ENCODE peak calls at places on chromosomes 6 and 20, in ten cellular contexts. M is fibroblast of lung, I is OCI-LY7, E is lower leg skin, F is astrocyte of the spinal cord, Y is psoas muscle, K is choroid plexus epithelial cell, J is DND-41, X is brain microvascular endothelial cell, V is esophagus squamous epithelium. G is an unnamed sample.

GRCh38 chr6:64504509-64504908 is 868.9 kb downstream of the PHF3 start:
- DNase-seq in M (no peak), I (no peak), E (no peak), F (no peak), Y (no peak), K (peak), J (no peak), X (no peak), V (no peak), G (peak)

GRCh38 chr20:11692567-11692966 is 225.1 kb upstream of the BTBD3 start:
- DNase-seq in M (no peak), I (no peak), E (no peak), F (no peak), Y (no peak), K (no peak), J (no peak), X (no peak), V (no peak), G (no peak)

GRCh38 chr6:130975325-130975724 is 87.7 kb downstream of the EPB41L2 start:
- DNase-seq in M (peak), I (no peak), E (no peak), F (peak), Y (no peak), K (no peak), J (no peak), X (no peak), V (no peak), G (peak)

GRCh38 chr6:150237626-150238025 is 94.8 kb downstream of the PPP1R14C start:
- DNase-seq in M (no peak), I (no peak), E (no peak), F (no peak), Y (no peak), K (no peak), J (no peak), X (no peak), V (no peak), G (no peak)

GRCh38 chr6:39453236-39453635 is 130.7 kb upstream of the KCNK16 start:
- DNase-seq in M (peak), I (no peak), E (no peak), F (peak), Y (no peak), K (peak), J (no peak), X (no peak), V (no peak), G (no peak)

GRCh38 chr20:20318318-20319161 is 49.4 kb upstream of the INSM1 start:
- DNase-seq in M (no peak), I (no peak), E (peak), F (no peak), Y (no peak), K (peak), J (no peak), X (no peak), V (no peak), G (no peak)

GRCh38 chr6:159761135-159761872 is 541 bp upstream of the ACAT2 start:
- DNase-seq in M (peak), I (peak), E (peak), F (peak), Y (peak), K (no peak), J (peak), X (peak), V (no peak), G (peak)

GRCh38 chr6:22784611-22785010 is 215.2 kb downstream of the HDGFL1 start:
- DNase-seq in M (peak), I (no peak), E (no peak), F (peak), Y (no peak), K (peak), J (no peak), X (peak), V (no peak), G (no peak)

GRCh38 chr20:16707674-16708073 is 22.2 kb upstream of the SNRPB2 start:
- DNase-seq in M (no peak), I (peak), E (no peak), F (no peak), Y (no peak), K (no peak), J (no peak), X (no peak), V (no peak), G (peak)

GRCh38 chr6:139981810-139982550 is 607.5 kb upstream of the CITED2 start:
- DNase-seq in M (peak), I (no peak), E (no peak), F (peak), Y (no peak), K (peak), J (no peak), X (peak), V (no peak), G (peak)

GRCh38 chr20:64116541-64117423 is 9.4 kb upstream of the NPBWR2 start:
- DNase-seq in M (no peak), I (no peak), E (no peak), F (no peak), Y (peak), K (no peak), J (no peak), X (no peak), V (no peak), G (no peak)

GRCh38 chr6:157040191-157040590 is 263.0 kb downstream of the ARID1B start:
- DNase-seq in M (no peak), I (no peak), E (no peak), F (no peak), Y (no peak), K (no peak), J (no peak), X (no peak), V (no peak), G (no peak)

GRCh38 chr20:24965065-24965919 is 16.2 kb downstream of the CST7 start:
- DNase-seq in M (no peak), I (no peak), E (no peak), F (no peak), Y (no peak), K (no peak), J (peak), X (no peak), V (no peak), G (no peak)

GRCh38 chr6:167750956-167751358 is 75.8 kb upstream of the AFDN start:
- DNase-seq in M (no peak), I (no peak), E (peak), F (no peak), Y (no peak), K (no peak), J (no peak), X (no peak), V (no peak), G (peak)

GRCh38 chr6:31572041-31572911 is at the start of gene LTA:
- DNase-seq in M (no peak), I (peak), E (no peak), F (no peak), Y (no peak), K (no peak), J (no peak), X (no peak), V (no peak), G (no peak)

GRCh38 chr6:113819169-113819830 is 37.8 kb upstream of the MARCKS start:
- DNase-seq in M (no peak), I (no peak), E (no peak), F (no peak), Y (no peak), K (no peak), J (no peak), X (no peak), V (no peak), G (no peak)

GRCh38 chr6:53815381-53816119 is 20.7 kb downstream of the LRRC1 start:
- DNase-seq in M (peak), I (no peak), E (no peak), F (no peak), Y (no peak), K (peak), J (no peak), X (no peak), V (no peak), G (no peak)

GRCh38 chr6:111781055-111781708 is 92.1 kb downstream of the FYN start:
- DNase-seq in M (peak), I (no peak), E (no peak), F (no peak), Y (no peak), K (peak), J (no peak), X (peak), V (no peak), G (peak)

GRCh38 chr20:39036011-39036410 is 73.9 kb downstream of the DHX35 start:
- DNase-seq in M (peak), I (no peak), E (no peak), F (peak), Y (no peak), K (peak), J (no peak), X (peak), V (no peak), G (no peak)

GRCh38 chr6:156685823-156686428 is 91.3 kb upstream of the ARID1B start:
- DNase-seq in M (no peak), I (peak), E (no peak), F (no peak), Y (no peak), K (no peak), J (no peak), X (no peak), V (no peak), G (no peak)

GRCh38 chr6:91130126-91130525 is 543.3 kb upstream of the MAP3K7 start:
- DNase-seq in M (no peak), I (no peak), E (no peak), F (no peak), Y (no peak), K (no peak), J (no peak), X (no peak), V (no peak), G (no peak)

GRCh38 chr6:152378154-152378553 is 259.0 kb downstream of the SYNE1 start:
- DNase-seq in M (peak), I (no peak), E (no peak), F (peak), Y (no peak), K (peak), J (no peak), X (peak), V (no peak), G (peak)

GRCh38 chr6:63882208-63882607 is 246.6 kb downstream of the PHF3 start:
- DNase-seq in M (no peak), I (peak), E (no peak), F (no peak), Y (no peak), K (peak), J (no peak), X (no peak), V (no peak), G (no peak)

GRCh38 chr20:50744143-50744792 is 12.9 kb downstream of the PARD6B start:
- DNase-seq in M (peak), I (no peak), E (peak), F (peak), Y (peak), K (peak), J (no peak), X (peak), V (no peak), G (peak)

GRCh38 chr20:1631309-1632227 is 11.8 kb upstream of the SIRPB1 start:
- DNase-seq in M (peak), I (no peak), E (no peak), F (no peak), Y (no peak), K (no peak), J (no peak), X (no peak), V (no peak), G (no peak)

GRCh38 chr20:31943052-31943471 is 8.8 kb downstream of the PDRG1 start:
- DNase-seq in M (no peak), I (no peak), E (no peak), F (no peak), Y (peak), K (no peak), J (no peak), X (no peak), V (no peak), G (no peak)

GRCh38 chr20:17655865-17656489 is 26.1 kb downstream of the RRBP1 start:
- DNase-seq in M (peak), I (no peak), E (no peak), F (peak), Y (peak), K (peak), J (no peak), X (peak), V (no peak), G (peak)

GRCh38 chr20:32203556-32204484 is 3.7 kb downstream of the PLAGL2 start:
- DNase-seq in M (peak), I (no peak), E (no peak), F (peak), Y (no peak), K (peak), J (no peak), X (no peak), V (no peak), G (peak)

GRCh38 chr20:31410011-31410410 is 4.0 kb upstream of the DEFB121 start:
- DNase-seq in M (no peak), I (no peak), E (no peak), F (no peak), Y (no peak), K (no peak), J (no peak), X (no peak), V (no peak), G (no peak)

GRCh38 chr6:28218312-28219248 is 6.5 kb upstream of the ZSCAN9 start:
- DNase-seq in M (peak), I (no peak), E (peak), F (peak), Y (peak), K (peak), J (no peak), X (peak), V (no peak), G (no peak)

GRCh38 chr6:12134581-12134980 is 122.5 kb downstream of the HIVEP1 start:
- DNase-seq in M (no peak), I (no peak), E (no peak), F (no peak), Y (no peak), K (no peak), J (no peak), X (no peak), V (no peak), G (no peak)

GRCh38 chr6:14665827-14666724 is 548.5 kb downstream of the CD83 start:
- DNase-seq in M (peak), I (peak), E (peak), F (peak), Y (no peak), K (peak), J (no peak), X (peak), V (no peak), G (peak)

GRCh38 chr20:2859330-2860121 is 13.8 kb upstream of the PTPRA start:
- DNase-seq in M (peak), I (no peak), E (no peak), F (peak), Y (no peak), K (no peak), J (no peak), X (no peak), V (no peak), G (no peak)

GRCh38 chr6:118789419-118789818 is 104.5 kb upstream of the ASF1A start:
- DNase-seq in M (no peak), I (no peak), E (no peak), F (no peak), Y (no peak), K (no peak), J (no peak), X (no peak), V (no peak), G (no peak)

GRCh38 chr6:26068036-26068435 is 19.2 kb upstream of the HFE start:
- DNase-seq in M (no peak), I (no peak), E (no peak), F (no peak), Y (no peak), K (no peak), J (no peak), X (no peak), V (no peak), G (no peak)
- H3K4me3 ChIP-seq in M (no peak), I (no peak), E (no peak), F (no peak), Y (no peak), K (no peak), J (no peak), X (no peak), V (no peak), G (no peak)

GRCh38 chr6:164721460-164721859 is 587.9 kb downstream of the C6orf118 start:
- DNase-seq in M (no peak), I (no peak), E (no peak), F (no peak), Y (no peak), K (no peak), J (no peak), X (no peak), V (no peak), G (no peak)
- TF ChIP-seq CTCF in M (no peak), I (no peak), E (no peak), F (no peak), Y (no peak), K (no peak), J (no peak), X (no peak), V (no peak), G (no peak)

GRCh38 chr20:7868108-7868507 is 72.2 kb downstream of the HAO1 start:
- DNase-seq in M (no peak), I (no peak), E (no peak), F (no peak), Y (no peak), K (no peak), J (no peak), X (no peak), V (no peak), G (no peak)

DNA sequence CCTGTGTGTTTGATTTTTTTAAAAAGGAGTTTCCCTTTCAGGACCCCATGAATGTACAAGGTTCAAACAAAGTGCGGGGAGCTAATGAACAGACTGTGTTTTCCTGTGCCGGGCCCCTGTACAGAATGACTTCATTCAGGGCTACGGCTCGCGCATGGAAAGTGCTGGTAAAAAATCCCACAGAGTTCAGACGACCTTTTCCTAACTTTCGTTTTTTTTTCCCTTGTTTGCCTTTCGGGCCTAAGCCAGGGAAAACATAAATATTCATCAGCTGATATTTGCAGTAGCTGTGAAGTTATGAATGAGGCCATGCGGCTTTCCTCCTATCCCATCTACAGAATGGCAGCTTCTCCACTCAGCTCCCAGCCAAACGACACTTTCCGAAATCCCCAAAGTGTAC is 74.0 kb downstream of the HAO1 start:
- DNase-seq in M (no peak), I (no peak), E (no peak), F (no peak), Y (no peak), K (peak), J (no peak), X (no peak), V (no peak), G (no peak)
- H3K4me3 ChIP-seq in M (peak), I (no peak), E (no peak), F (no peak), Y (no peak), K (peak), J (no peak), X (peak), V (no peak), G (no peak)

DNA sequence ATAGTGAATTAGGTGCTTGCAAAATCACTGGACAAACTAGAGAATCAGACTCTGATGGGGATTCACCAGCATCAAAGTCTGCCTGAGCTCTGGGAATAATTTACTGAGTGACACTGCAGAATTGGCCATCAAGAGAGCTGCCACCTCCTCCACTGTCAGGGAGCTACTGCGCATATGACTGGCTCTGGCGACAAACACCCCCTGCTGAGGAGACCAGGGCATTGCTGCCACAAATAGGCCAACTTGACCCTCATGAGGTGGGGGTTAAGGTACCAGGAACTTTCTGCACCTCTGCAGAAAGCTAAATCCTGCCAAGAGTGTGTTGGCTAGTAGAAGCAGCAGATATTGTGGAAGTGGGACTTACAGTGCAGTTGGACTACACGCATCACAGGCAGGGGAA is 88.0 kb downstream of the CDS2 start:
- DNase-seq in M (no peak), I (no peak), E (no peak), F (no peak), Y (no peak), K (no peak), J (no peak), X (no peak), V (no peak), G (no peak)
- TF ChIP-seq CTCF in M (no peak), I (no peak), E (no peak), F (no peak), Y (no peak), K (no peak), J (peak), X (no peak), V (no peak), G (no peak)

GRCh38 chr6:166474721-166475565 is 92.2 kb upstream of the MPC1 start:
- DNase-seq in M (no peak), I (no peak), E (no peak), F (no peak), Y (no peak), K (no peak), J (no peak), X (no peak), V (no peak), G (no peak)
- H3K4me3 ChIP-seq in M (no peak), I (no peak), E (no peak), F (no peak), Y (no peak), K (no peak), J (no peak), X (no peak), V (no peak), G (no peak)

DNA sequence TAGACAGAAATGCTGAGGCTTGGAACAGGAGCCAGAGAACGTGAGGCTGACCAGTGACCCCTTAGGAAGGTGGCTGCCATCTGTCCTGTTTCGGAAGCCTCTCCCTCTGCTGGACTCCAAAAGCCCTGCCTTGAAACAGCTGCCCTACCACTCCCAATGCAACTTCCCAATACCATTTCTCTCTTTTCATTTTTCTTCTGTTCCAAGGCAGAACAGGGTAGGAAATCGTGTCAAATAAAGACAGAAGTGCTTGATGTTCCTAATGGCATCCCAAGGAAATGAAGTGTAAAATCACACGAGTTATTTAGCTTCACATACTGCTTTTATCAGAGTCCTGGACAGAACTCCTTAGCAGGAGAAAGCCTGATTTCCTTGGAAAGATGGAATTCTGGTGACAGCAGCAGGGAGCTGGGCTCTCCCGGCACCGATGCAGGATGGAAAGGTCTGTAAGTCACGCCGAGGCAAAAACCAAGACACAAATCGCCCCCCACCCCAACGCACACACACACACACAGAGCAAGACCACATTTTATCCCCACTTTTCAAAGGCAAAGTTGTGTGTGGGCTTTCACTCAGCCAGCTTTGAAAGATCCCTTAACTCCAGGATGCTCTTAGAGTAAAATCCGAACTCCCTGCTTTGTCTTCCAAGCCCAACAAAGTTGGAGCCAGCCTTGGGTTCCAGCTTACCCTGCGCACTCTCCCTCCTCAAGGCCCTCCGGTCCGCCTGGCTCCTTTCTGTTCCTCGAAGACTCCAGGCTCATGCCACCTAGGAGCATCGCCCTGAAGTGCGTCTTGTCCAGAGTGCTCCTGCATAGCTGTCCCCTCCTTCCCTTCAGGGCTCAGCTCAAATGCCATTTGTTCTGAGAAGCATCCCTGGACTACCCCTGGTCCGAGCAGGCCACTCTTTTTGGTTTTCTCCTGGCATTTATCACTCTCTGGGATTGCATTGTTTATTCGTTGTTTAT is 11.6 kb upstream of the STX16 start:
- DNase-seq in M (no peak), I (no peak), E (no peak), F (no peak), Y (no peak), K (no peak), J (no peak), X (no peak), V (no peak), G (no peak)
- TF ChIP-seq CTCF in M (no peak), I (no peak), E (no peak), F (peak), Y (no peak), K (peak), J (no peak), X (peak), V (no peak), G (no peak)

G was measured in bronchial epithelial cell.